ENCODE peak calls at places on chromosomes 4 and X, in six cellular contexts. K, W, N, J, M and S are unnamed samples.

GRCh38 chr4:97142405-97142804 is 1000.9 kb downstream of the STPG2 start:
- DNase-seq in K (no peak), W (no peak), N (no peak), J (no peak), M (no peak), S (no peak)

GRCh38 chrX:149909324-149910177 is 19.8 kb upstream of the HSFX4 start:
- DNase-seq in K (no peak), W (no peak), N (no peak), J (no peak), M (no peak), S (no peak)

GRCh38 chr4:107131295-107131694 is 95.2 kb upstream of the DKK2 start:
- DNase-seq in K (no peak), W (no peak), N (no peak), J (no peak), M (no peak), S (peak)

GRCh38 chr4:185532795-185533324 is 2.4 kb downstream of the PDLIM3 start:
- DNase-seq in K (no peak), W (no peak), N (no peak), J (no peak), M (no peak), S (no peak)

GRCh38 chrX:115330498-115331138 is 41.1 kb downstream of the LUZP4 start:
- DNase-seq in K (peak), W (peak), N (peak), J (peak), M (peak), S (peak)

GRCh38 chr4:37324526-37324925 is 80.0 kb downstream of the NWD2 start:
- DNase-seq in K (no peak), W (no peak), N (no peak), J (peak), M (no peak), S (no peak)

GRCh38 chr4:80461412-80461811 is 125.9 kb downstream of the CFAP299 start:
- DNase-seq in K (no peak), W (no peak), N (no peak), J (no peak), M (no peak), S (no peak)

GRCh38 chrX:2351321-2351720 is 149.5 kb downstream of the DHRSX start:
- DNase-seq in K (no peak), W (peak), N (no peak), J (no peak), M (no peak), S (peak)

GRCh38 chr4:86114563-86114962 is 245.3 kb downstream of the MAPK10 start:
- DNase-seq in K (no peak), W (no peak), N (no peak), J (no peak), M (no peak), S (no peak)

GRCh38 chr4:58617226-58617625 is 1507.0 kb upstream of the IGFBP7 start:
- DNase-seq in K (no peak), W (no peak), N (no peak), J (no peak), M (no peak), S (no peak)

GRCh38 chrX:96761566-96761965 is 76.9 kb downstream of the DIAPH2 start:
- DNase-seq in K (no peak), W (no peak), N (no peak), J (no peak), M (no peak), S (no peak)

GRCh38 chr4:36244257-36245084 is at the start of gene ARAP2:
- DNase-seq in K (peak), W (peak), N (peak), J (no peak), M (no peak), S (no peak)

GRCh38 chr4:67658302-67658701 is 42.7 kb downstream of the UBA6 start:
- DNase-seq in K (no peak), W (no peak), N (no peak), J (no peak), M (no peak), S (no peak)

DNA sequence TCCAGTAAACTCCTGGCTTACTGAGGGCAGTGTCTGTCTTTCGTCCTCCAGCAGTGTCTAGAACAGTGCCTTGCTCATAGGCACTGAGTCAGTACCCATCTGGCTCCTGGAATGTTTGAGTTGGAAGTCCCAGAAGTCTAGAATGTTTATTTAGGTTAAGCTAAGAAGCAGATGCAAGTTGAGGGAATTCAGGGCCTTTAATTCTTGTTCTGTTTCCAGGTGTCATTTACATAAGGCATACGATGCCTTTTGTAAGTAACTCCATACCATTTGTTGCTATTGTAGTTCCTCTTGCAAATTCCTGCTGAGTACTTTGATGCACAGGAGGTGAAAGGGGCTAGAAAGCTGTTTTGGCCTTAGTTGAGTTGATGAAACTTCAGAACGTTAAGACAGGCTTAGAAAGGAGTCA is 22.2 kb downstream of the ARHGAP10 start:
- DNase-seq in K (no peak), W (peak), N (no peak), J (no peak), M (no peak), S (peak)
- TF ChIP-seq MYC in K (no peak), W (no peak), N (no peak), J (no peak), M (no peak), S (no peak)

GRCh38 chrX:118228041-118228440 is 111.4 kb upstream of the KLHL13 start:
- DNase-seq in K (no peak), W (no peak), N (no peak), J (no peak), M (no peak), S (peak)
- TF ChIP-seq MYC in K (no peak), W (no peak), N (no peak), J (no peak), M (no peak), S (no peak)

GRCh38 chr4:78622253-78622979 is 70.8 kb downstream of the ANXA3 start:
- DNase-seq in K (no peak), W (peak), N (peak), J (peak), M (no peak), S (peak)
- TF ChIP-seq MYC in K (no peak), W (no peak), N (no peak), J (no peak), M (no peak), S (no peak)

GRCh38 chr4:120755864-120756263 is 166.7 kb downstream of the PRDM5 start:
- DNase-seq in K (no peak), W (no peak), N (no peak), J (no peak), M (no peak), S (no peak)
- TF ChIP-seq MYC in K (no peak), W (no peak), N (no peak), J (no peak), M (no peak), S (no peak)